ENCODE peak calls at places on chromosomes 3 and 15, in seven cellular contexts. E, X, C, W, G, S and H are unnamed samples.
A peak's percentile ranks its signal among the peaks of the same experiment; 100 is the strongest.

GRCh38 chr3:129116482-129116946 is 5.1 kb downstream of the RAB43 start:
- DNase-seq in E (no peak), X (no peak), C (no peak), W (no peak), G (no peak), S (no peak), H (no peak)

GRCh38 chr3:71341721-71342120 is 241.8 kb downstream of the FOXP1 start:
- DNase-seq in E (peak; percentile 27), X (no peak), C (no peak), W (peak; percentile 78), G (peak; percentile 86), S (no peak), H (no peak)

GRCh38 chr3:73623996-73624362 is 762 bp downstream of the PDZRN3 start:
- DNase-seq in E (peak; percentile 43), X (peak; percentile 66), C (no peak), W (no peak), G (peak; percentile 78), S (no peak), H (no peak)

GRCh38 chr15:91336691-91337090 is 236.6 kb downstream of the SV2B start:
- DNase-seq in E (no peak), X (no peak), C (no peak), W (no peak), G (no peak), S (no peak), H (no peak)

GRCh38 chr3:156160653-156161052 is 40.3 kb downstream of the KCNAB1 start:
- DNase-seq in E (peak; percentile 42), X (no peak), C (no peak), W (no peak), G (peak; percentile 25), S (no peak), H (no peak)

GRCh38 chr3:57530071-57530608 is 14.0 kb downstream of the DNAH12 start:
- DNase-seq in E (no peak), X (no peak), C (no peak), W (no peak), G (peak; percentile 19), S (no peak), H (no peak)

GRCh38 chr3:15601046-15601398 is 347 bp downstream of the HACL1 start:
- DNase-seq in E (no peak), X (no peak), C (no peak), W (no peak), G (no peak), S (no peak), H (no peak)

GRCh38 chr3:53473422-53473821 is 21.0 kb upstream of the CACNA1D start:
- DNase-seq in E (no peak), X (no peak), C (no peak), W (no peak), G (no peak), S (no peak), H (no peak)

GRCh38 chr3:127424766-127425504 is 137.1 kb upstream of the PRR20G start:
- DNase-seq in E (no peak), X (no peak), C (no peak), W (peak; percentile 66), G (no peak), S (no peak), H (no peak)

GRCh38 chr15:69095280-69095679 is 65.2 kb upstream of the GLCE start:
- DNase-seq in E (no peak), X (no peak), C (no peak), W (no peak), G (no peak), S (no peak), H (no peak)

GRCh38 chr3:56410576-56410975 is 57.7 kb downstream of the ERC2 start:
- DNase-seq in E (no peak), X (no peak), C (no peak), W (no peak), G (no peak), S (no peak), H (no peak)

GRCh38 chr3:185880600-185880999 is 55.8 kb upstream of the IGF2BP2 start:
- DNase-seq in E (no peak), X (no peak), C (no peak), W (no peak), G (no peak), S (no peak), H (no peak)

GRCh38 chr3:121894191-121894990 is at the start of gene SLC15A2:
- DNase-seq in E (no peak), X (no peak), C (no peak), W (no peak), G (peak; percentile 50), S (no peak), H (no peak)

GRCh38 chr15:65287515-65287845 is 797 bp upstream of the PARP16 start:
- DNase-seq in E (no peak), X (no peak), C (no peak), W (no peak), G (no peak), S (no peak), H (no peak)

GRCh38 chr3:188286087-188286513 is 132.1 kb downstream of the LPP start:
- DNase-seq in E (peak; percentile 97), X (no peak), C (no peak), W (peak; percentile 100), G (peak; percentile 100), S (no peak), H (no peak)

GRCh38 chr3:151052329-151052728 is 33.1 kb upstream of the MED12L start:
- DNase-seq in E (no peak), X (no peak), C (no peak), W (no peak), G (no peak), S (no peak), H (no peak)